ENCODE peak calls at places on chromosomes 6 and 20, in nine cellular contexts. One of them, this sample, is unnamed.

GRCh38 chr20:53517146-53517545 is 76.5 kb downstream of the ZNF217 start:
- DNase-seq in HFF-Myc: no peak
- DNase-seq in neural crest cell: no peak
- DNase-seq in bronchial epithelial cell: no peak
- DNase-seq in glutamatergic neuron: no peak
- DNase-seq in A549: no peak
- DNase-seq in IMR-90: peak; percentile 3
- DNase-seq in nephron progenitor cell: no peak
- DNase-seq in MCF 10A: no peak
- DNase-seq in this sample: no peak

GRCh38 chr20:25020901-25021301 is 28.4 kb upstream of the APMAP start:
- DNase-seq in glutamatergic neuron: no peak
- DNase-seq in MCF 10A: no peak
- DNase-seq in A549: no peak
- DNase-seq in neural crest cell: no peak
- DNase-seq in IMR-90: no peak
- DNase-seq in HFF-Myc: no peak
- DNase-seq in nephron progenitor cell: no peak
- DNase-seq in bronchial epithelial cell: no peak
- DNase-seq in this sample: no peak

GRCh38 chr20:25356294-25356933 is 34.2 kb downstream of the ABHD12 start:
- DNase-seq in bronchial epithelial cell: no peak
- DNase-seq in MCF 10A: no peak
- DNase-seq in neural crest cell: no peak
- DNase-seq in glutamatergic neuron: peak; percentile 80
- DNase-seq in HFF-Myc: no peak
- DNase-seq in A549: no peak
- DNase-seq in nephron progenitor cell: no peak
- DNase-seq in IMR-90: no peak
- DNase-seq in this sample: no peak

GRCh38 chr6:12163149-12163548 is 127.0 kb upstream of the EDN1 start:
- DNase-seq in IMR-90: no peak
- DNase-seq in nephron progenitor cell: no peak
- DNase-seq in A549: no peak
- DNase-seq in MCF 10A: no peak
- DNase-seq in glutamatergic neuron: no peak
- DNase-seq in bronchial epithelial cell: no peak
- DNase-seq in HFF-Myc: no peak
- DNase-seq in neural crest cell: no peak
- DNase-seq in this sample: no peak

GRCh38 chr6:82458147-82458546 is 94.5 kb downstream of the TPBG start:
- DNase-seq in nephron progenitor cell: no peak
- DNase-seq in HFF-Myc: no peak
- DNase-seq in A549: no peak
- DNase-seq in bronchial epithelial cell: peak; percentile 100
- DNase-seq in neural crest cell: no peak
- DNase-seq in IMR-90: no peak
- DNase-seq in glutamatergic neuron: no peak
- DNase-seq in MCF 10A: peak; percentile 93
- DNase-seq in this sample: no peak

GRCh38 chr20:23628402-23629016 is 9.2 kb downstream of the CST3 start:
- DNase-seq in neural crest cell: no peak
- DNase-seq in HFF-Myc: no peak
- DNase-seq in glutamatergic neuron: no peak
- DNase-seq in bronchial epithelial cell: no peak
- DNase-seq in nephron progenitor cell: no peak
- DNase-seq in IMR-90: no peak
- DNase-seq in MCF 10A: no peak
- DNase-seq in A549: no peak
- DNase-seq in this sample: no peak

GRCh38 chr6:11389977-11390376 is 147.6 kb upstream of the TMEM170B start:
- DNase-seq in neural crest cell: no peak
- DNase-seq in nephron progenitor cell: no peak
- DNase-seq in IMR-90: no peak
- DNase-seq in MCF 10A: no peak
- DNase-seq in bronchial epithelial cell: peak; percentile 40
- DNase-seq in A549: no peak
- DNase-seq in glutamatergic neuron: no peak
- DNase-seq in HFF-Myc: no peak
- DNase-seq in this sample: no peak

GRCh38 chr20:438581-439469 is 23.5 kb downstream of the TBC1D20 start:
- DNase-seq in MCF 10A: no peak
- DNase-seq in neural crest cell: no peak
- DNase-seq in A549: no peak
- DNase-seq in bronchial epithelial cell: no peak
- DNase-seq in glutamatergic neuron: no peak
- DNase-seq in IMR-90: no peak
- DNase-seq in nephron progenitor cell: no peak
- DNase-seq in HFF-Myc: no peak
- DNase-seq in this sample: no peak

GRCh38 chr6:53313784-53314382 is 34.9 kb downstream of the ELOVL5 start:
- DNase-seq in IMR-90: peak; percentile 48
- DNase-seq in neural crest cell: no peak
- DNase-seq in HFF-Myc: no peak
- DNase-seq in bronchial epithelial cell: no peak
- DNase-seq in nephron progenitor cell: no peak
- DNase-seq in A549: no peak
- DNase-seq in glutamatergic neuron: no peak
- DNase-seq in MCF 10A: peak; percentile 67
- DNase-seq in this sample: peak; percentile 36

GRCh38 chr6:130245267-130245666 is 22.5 kb upstream of the SAMD3 start:
- DNase-seq in bronchial epithelial cell: no peak
- DNase-seq in MCF 10A: no peak
- DNase-seq in IMR-90: no peak
- DNase-seq in A549: no peak
- DNase-seq in HFF-Myc: no peak
- DNase-seq in neural crest cell: no peak
- DNase-seq in glutamatergic neuron: no peak
- DNase-seq in nephron progenitor cell: no peak
- DNase-seq in this sample: no peak

GRCh38 chr6:15793288-15793687 is 130.5 kb upstream of the DTNBP1 start:
- DNase-seq in A549: no peak
- DNase-seq in glutamatergic neuron: no peak
- DNase-seq in HFF-Myc: peak; percentile 25
- DNase-seq in nephron progenitor cell: no peak
- DNase-seq in bronchial epithelial cell: peak; percentile 78
- DNase-seq in MCF 10A: peak; percentile 32
- DNase-seq in neural crest cell: no peak
- DNase-seq in IMR-90: peak; percentile 35
- DNase-seq in this sample: peak; percentile 20

GRCh38 chr6:1053587-1053986 is 258.3 kb upstream of the FOXQ1 start:
- DNase-seq in HFF-Myc: no peak
- DNase-seq in MCF 10A: no peak
- DNase-seq in A549: no peak
- DNase-seq in neural crest cell: no peak
- DNase-seq in IMR-90: no peak
- DNase-seq in nephron progenitor cell: no peak
- DNase-seq in bronchial epithelial cell: no peak
- DNase-seq in glutamatergic neuron: no peak
- DNase-seq in this sample: no peak

GRCh38 chr6:135812085-135812526 is 39.4 kb upstream of the PDE7B start:
- DNase-seq in MCF 10A: peak; percentile 60
- DNase-seq in nephron progenitor cell: no peak
- DNase-seq in HFF-Myc: no peak
- DNase-seq in IMR-90: peak; percentile 24
- DNase-seq in bronchial epithelial cell: no peak
- DNase-seq in A549: peak; percentile 2
- DNase-seq in neural crest cell: no peak
- DNase-seq in glutamatergic neuron: no peak
- DNase-seq in this sample: peak; percentile 62

GRCh38 chr6:4134841-4135664 is at the start of gene ECI2:
- DNase-seq in HFF-Myc: no peak
- DNase-seq in nephron progenitor cell: no peak
- DNase-seq in bronchial epithelial cell: peak; percentile 45
- DNase-seq in A549: peak; percentile 48
- DNase-seq in glutamatergic neuron: peak; percentile 71
- DNase-seq in MCF 10A: peak; percentile 65
- DNase-seq in IMR-90: peak; percentile 27
- DNase-seq in neural crest cell: no peak
- DNase-seq in this sample: peak; percentile 48

DNA sequence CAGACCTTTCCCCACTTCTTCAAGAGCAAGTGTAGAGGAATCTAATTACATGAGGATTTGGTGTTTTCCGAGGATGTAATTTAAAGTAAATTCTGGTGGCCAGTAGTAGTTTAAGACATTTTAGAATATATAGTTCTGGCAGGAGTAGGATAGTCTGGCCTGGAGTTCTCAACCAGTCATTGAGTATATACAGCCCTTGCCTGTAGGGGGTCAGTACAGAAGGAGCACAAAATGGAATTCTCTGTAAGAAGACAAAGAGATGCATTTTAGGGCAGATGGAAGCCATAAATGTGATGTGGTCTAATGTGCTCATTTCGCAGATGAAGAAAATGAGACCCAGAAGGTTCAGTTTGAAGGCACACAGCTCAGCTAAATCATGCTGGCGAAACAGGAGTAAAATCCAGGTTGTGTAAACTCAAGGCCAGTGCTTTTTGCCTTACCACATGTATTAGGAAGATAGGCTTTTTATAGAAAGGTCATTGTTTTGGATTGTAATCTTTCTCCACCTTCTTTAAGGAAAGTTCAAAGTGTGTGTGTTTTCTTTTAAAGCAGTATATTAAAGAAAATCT is 29.6 kb downstream of the QKI start:
- DNase-seq in A549: peak; percentile 15
- DNase-seq in MCF 10A: no peak
- DNase-seq in bronchial epithelial cell: no peak
- DNase-seq in glutamatergic neuron: no peak
- DNase-seq in nephron progenitor cell: no peak
- DNase-seq in neural crest cell: no peak
- DNase-seq in IMR-90: no peak
- DNase-seq in HFF-Myc: no peak
- DNase-seq in this sample: no peak
- TF ChIP-seq CTCF in A549: no peak
- TF ChIP-seq CTCF in MCF 10A: no peak
- TF ChIP-seq CTCF in bronchial epithelial cell: no peak
- TF ChIP-seq CTCF in glutamatergic neuron: peak; percentile 45
- TF ChIP-seq CTCF in nephron progenitor cell: no peak
- TF ChIP-seq CTCF in neural crest cell: no peak
- TF ChIP-seq CTCF in IMR-90: no peak
- TF ChIP-seq CTCF in HFF-Myc: no peak
- TF ChIP-seq CTCF in this sample: peak; percentile 30

DNA sequence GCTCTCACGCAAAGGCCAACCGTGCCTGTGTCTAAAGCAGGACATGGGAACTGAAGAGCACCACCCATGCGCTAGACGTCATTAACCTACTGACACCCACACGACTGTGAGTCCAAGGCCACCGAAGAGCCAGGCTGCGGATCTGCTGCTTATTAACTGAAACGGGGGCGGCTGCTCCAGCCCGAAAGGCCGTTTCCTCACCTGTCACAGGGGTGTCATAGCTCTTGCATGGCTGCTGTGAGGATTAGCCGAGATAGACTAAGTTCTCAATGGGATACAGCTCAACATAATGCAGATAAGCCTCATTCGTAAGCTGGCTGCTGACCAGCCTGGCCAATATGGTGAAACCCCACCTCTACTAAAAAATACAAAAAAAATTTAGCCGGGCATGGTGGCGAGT is 26.7 kb downstream of the OVOL2 start:
- DNase-seq in glutamatergic neuron: no peak
- DNase-seq in IMR-90: no peak
- DNase-seq in HFF-Myc: no peak
- DNase-seq in neural crest cell: no peak
- DNase-seq in nephron progenitor cell: no peak
- DNase-seq in A549: no peak
- DNase-seq in MCF 10A: no peak
- DNase-seq in bronchial epithelial cell: no peak
- DNase-seq in this sample: no peak
- TF ChIP-seq CTCF in glutamatergic neuron: no peak
- TF ChIP-seq CTCF in IMR-90: no peak
- TF ChIP-seq CTCF in HFF-Myc: no peak
- TF ChIP-seq CTCF in neural crest cell: no peak
- TF ChIP-seq CTCF in nephron progenitor cell: no peak
- TF ChIP-seq CTCF in A549: no peak
- TF ChIP-seq CTCF in MCF 10A: no peak
- TF ChIP-seq CTCF in bronchial epithelial cell: no peak
- TF ChIP-seq CTCF in this sample: no peak

GRCh38 chr6:105459049-105459448 is 56.2 kb upstream of the PREP start:
- DNase-seq in A549: no peak
- DNase-seq in HFF-Myc: no peak
- DNase-seq in IMR-90: no peak
- DNase-seq in neural crest cell: no peak
- DNase-seq in MCF 10A: peak; percentile 53
- DNase-seq in nephron progenitor cell: no peak
- DNase-seq in glutamatergic neuron: no peak
- DNase-seq in bronchial epithelial cell: peak; percentile 85
- DNase-seq in this sample: no peak

GRCh38 chr6:105459884-105460283 is 57.0 kb upstream of the PREP start:
- DNase-seq in HFF-Myc: no peak
- DNase-seq in nephron progenitor cell: no peak
- DNase-seq in neural crest cell: no peak
- DNase-seq in MCF 10A: peak; percentile 72
- DNase-seq in bronchial epithelial cell: peak; percentile 89
- DNase-seq in A549: peak; percentile 1
- DNase-seq in IMR-90: peak; percentile 35
- DNase-seq in glutamatergic neuron: no peak
- DNase-seq in this sample: peak; percentile 61

GRCh38 chr6:105460860-105461259 is 58.0 kb upstream of the PREP start:
- DNase-seq in HFF-Myc: no peak
- DNase-seq in neural crest cell: no peak
- DNase-seq in A549: no peak
- DNase-seq in nephron progenitor cell: no peak
- DNase-seq in MCF 10A: no peak
- DNase-seq in bronchial epithelial cell: no peak
- DNase-seq in glutamatergic neuron: no peak
- DNase-seq in IMR-90: no peak
- DNase-seq in this sample: no peak

GRCh38 chr6:105458552-105458951 is 55.7 kb upstream of the PREP start:
- DNase-seq in neural crest cell: no peak
- DNase-seq in IMR-90: no peak
- DNase-seq in nephron progenitor cell: no peak
- DNase-seq in A549: no peak
- DNase-seq in MCF 10A: no peak
- DNase-seq in HFF-Myc: no peak
- DNase-seq in glutamatergic neuron: no peak
- DNase-seq in bronchial epithelial cell: peak; percentile 9
- DNase-seq in this sample: no peak

DNA sequence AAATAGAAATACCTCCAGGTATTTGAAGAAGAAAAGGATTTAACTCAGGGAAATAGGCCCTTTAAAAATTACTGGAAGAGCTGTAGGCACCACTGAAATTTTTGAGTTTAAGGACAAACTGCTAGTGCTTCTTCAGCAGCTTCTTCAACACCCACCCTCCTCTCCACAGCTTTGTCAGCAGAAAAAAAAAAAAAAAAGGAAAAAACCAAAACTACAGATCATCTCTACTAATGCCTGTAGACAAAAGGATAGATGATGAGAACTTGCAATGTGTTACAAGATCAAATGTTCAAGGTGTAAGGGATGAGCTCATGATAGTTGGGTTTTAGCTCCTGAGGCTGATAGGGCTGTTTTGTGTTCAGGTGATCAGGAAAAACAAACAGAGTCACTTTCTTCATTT is 55.2 kb upstream of the PREP start:
- DNase-seq in neural crest cell: no peak
- DNase-seq in glutamatergic neuron: no peak
- DNase-seq in MCF 10A: no peak
- DNase-seq in IMR-90: no peak
- DNase-seq in bronchial epithelial cell: no peak
- DNase-seq in HFF-Myc: no peak
- DNase-seq in A549: no peak
- DNase-seq in nephron progenitor cell: no peak
- DNase-seq in this sample: no peak
- TF ChIP-seq CTCF in neural crest cell: no peak
- TF ChIP-seq CTCF in glutamatergic neuron: no peak
- TF ChIP-seq CTCF in MCF 10A: no peak
- TF ChIP-seq CTCF in IMR-90: no peak
- TF ChIP-seq CTCF in bronchial epithelial cell: no peak
- TF ChIP-seq CTCF in HFF-Myc: no peak
- TF ChIP-seq CTCF in A549: no peak
- TF ChIP-seq CTCF in nephron progenitor cell: no peak
- TF ChIP-seq CTCF in this sample: no peak

GRCh38 chr20:17883592-17884317 is 84.8 kb downstream of the SNX5 start:
- DNase-seq in neural crest cell: no peak
- DNase-seq in nephron progenitor cell: no peak
- DNase-seq in HFF-Myc: no peak
- DNase-seq in MCF 10A: no peak
- DNase-seq in glutamatergic neuron: no peak
- DNase-seq in A549: no peak
- DNase-seq in bronchial epithelial cell: no peak
- DNase-seq in IMR-90: no peak
- DNase-seq in this sample: no peak
- TF ChIP-seq CTCF in neural crest cell: no peak
- TF ChIP-seq CTCF in nephron progenitor cell: no peak
- TF ChIP-seq CTCF in HFF-Myc: no peak
- TF ChIP-seq CTCF in MCF 10A: no peak
- TF ChIP-seq CTCF in glutamatergic neuron: no peak
- TF ChIP-seq CTCF in A549: no peak
- TF ChIP-seq CTCF in bronchial epithelial cell: peak; percentile 2
- TF ChIP-seq CTCF in IMR-90: no peak
- TF ChIP-seq CTCF in this sample: peak; percentile 23